ENCODE peak calls at places on chromosome 11, in nine cellular contexts. M, H, A, W, L, Q, J, U and G are unnamed samples.

GRCh38 chr11:87284306-87284705 is 246.6 kb downstream of the TMEM135 start:
- DNase-seq in W (no peak), H (no peak), L (no peak), M (no peak), J (no peak), Q (no peak), U (no peak), A (no peak), G (no peak)

GRCh38 chr11:67632175-67632981 is 2.6 kb upstream of the NUDT8 start:
- DNase-seq in Q (no peak), W (peak; percentile 92), A (no peak), H (no peak), M (no peak), U (no peak), L (no peak), J (no peak), G (peak; percentile 97)

GRCh38 chr11:30583505-30584280 is 2.5 kb downstream of the MPPED2 start:
- DNase-seq in W (no peak), A (no peak), L (no peak), M (peak; percentile 9), Q (no peak), H (no peak), U (no peak), J (no peak), G (no peak)

GRCh38 chr11:122159173-122159701 is 43.2 kb upstream of the BLID start:
- DNase-seq in L (no peak), U (peak; percentile 70), W (no peak), J (no peak), H (no peak), M (no peak), A (no peak), Q (no peak), G (no peak)

GRCh38 chr11:47426062-47426956 is at the start of gene PSMC3:
- DNase-seq in A (peak; percentile 96), H (peak; percentile 98), W (peak; percentile 99), M (peak; percentile 95), J (peak; percentile 56), L (peak; percentile 99), U (peak; percentile 97), Q (peak; percentile 99), G (peak; percentile 99)

GRCh38 chr11:2988361-2988762 is 3.8 kb downstream of the NAP1L4 start:
- DNase-seq in Q (no peak), W (no peak), M (no peak), H (no peak), U (no peak), A (no peak), J (no peak), L (no peak), G (no peak)

GRCh38 chr11:35539781-35540281 is 14.4 kb upstream of the PAMR1 start:
- DNase-seq in Q (no peak), M (no peak), W (no peak), J (no peak), L (no peak), H (no peak), U (no peak), A (no peak), G (no peak)

GRCh38 chr11:92707665-92708064 is 261.8 kb upstream of the MTNR1B start:
- DNase-seq in J (no peak), H (no peak), L (no peak), M (no peak), A (no peak), W (no peak), Q (no peak), U (peak; percentile 49), G (no peak)

GRCh38 chr11:108788565-108789199 is 123.8 kb downstream of the DDX10 start:
- DNase-seq in U (no peak), J (no peak), H (no peak), W (no peak), Q (no peak), M (no peak), L (no peak), A (no peak), G (no peak)

GRCh38 chr11:2156416-2157182 is 4.4 kb downstream of the INS start:
- DNase-seq in U (no peak), Q (peak; percentile 63), W (peak; percentile 85), J (no peak), L (peak; percentile 31), A (peak; percentile 8), H (no peak), M (peak; percentile 74), G (peak; percentile 93)

GRCh38 chr11:128597209-128597608 is 9.9 kb upstream of the ETS1 start:
- DNase-seq in J (no peak), U (no peak), Q (no peak), W (no peak), H (no peak), M (no peak), A (no peak), L (no peak), G (no peak)

GRCh38 chr11:115132829-115133228 is 371.4 kb downstream of the CADM1 start:
- DNase-seq in A (no peak), M (no peak), W (no peak), U (no peak), L (no peak), J (no peak), Q (no peak), H (no peak), G (no peak)

GRCh38 chr11:74147199-74147929 is 23.4 kb downstream of the C2CD3 start:
- DNase-seq in J (no peak), W (no peak), L (no peak), A (no peak), M (no peak), U (no peak), Q (no peak), H (no peak), G (no peak)

GRCh38 chr11:133936136-133936535 is 20.6 kb downstream of the IGSF9B start:
- DNase-seq in A (no peak), U (no peak), J (no peak), W (no peak), L (no peak), H (no peak), M (no peak), Q (no peak), G (no peak)

GRCh38 chr11:68992743-68993255 is 12.0 kb upstream of the MRGPRD start:
- DNase-seq in W (no peak), M (no peak), J (no peak), A (no peak), H (no peak), U (no peak), Q (no peak), L (no peak), G (peak; percentile 33)

GRCh38 chr11:75152651-75153553 is 2.0 kb downstream of the SLCO2B1 start:
- DNase-seq in H (no peak), M (no peak), W (no peak), J (no peak), A (no peak), Q (no peak), U (no peak), L (no peak), G (no peak)

GRCh38 chr11:4125141-4125540 is 30.5 kb downstream of the RRM1 start:
- DNase-seq in J (no peak), L (no peak), H (no peak), Q (no peak), A (no peak), W (no peak), U (no peak), M (no peak), G (no peak)

GRCh38 chr11:65425971-65426838 is 3.6 kb downstream of the NEAT1 start:
- DNase-seq in Q (peak; percentile 43), L (no peak), A (no peak), W (peak; percentile 40), M (peak; percentile 53), J (no peak), H (no peak), U (peak; percentile 42), G (peak; percentile 43)

GRCh38 chr11:117833401-117833891 is 8.9 kb upstream of the FXYD2 start:
- DNase-seq in Q (no peak), M (no peak), H (no peak), J (no peak), U (no peak), W (peak; percentile 75), L (no peak), A (peak; percentile 99), G (peak; percentile 68)

GRCh38 chr11:119483881-119484371 is 61.0 kb upstream of the THY1 start:
- DNase-seq in U (no peak), L (no peak), M (no peak), A (no peak), Q (peak; percentile 5), H (no peak), J (no peak), W (no peak), G (peak; percentile 32)

GRCh38 chr11:122186439-122187080 is 70.5 kb upstream of the BLID start:
- DNase-seq in W (no peak), A (no peak), J (peak; percentile 95), M (no peak), L (no peak), U (no peak), H (no peak), Q (no peak), G (no peak)

GRCh38 chr11:133925756-133926155 is 31.0 kb downstream of the IGSF9B start:
- DNase-seq in J (no peak), H (no peak), Q (no peak), W (no peak), U (no peak), A (no peak), L (no peak), M (no peak), G (no peak)

GRCh38 chr11:47847892-47848635 is at the start of gene NUP160:
- DNase-seq in Q (peak; percentile 84), L (peak; percentile 90), U (peak; percentile 76), W (peak; percentile 90), H (peak; percentile 89), M (peak; percentile 86), J (no peak), A (peak; percentile 70), G (peak; percentile 87)

GRCh38 chr11:76839326-76839725 is 21.4 kb upstream of the ACER3 start:
- DNase-seq in H (no peak), J (no peak), A (no peak), W (no peak), M (no peak), U (no peak), Q (no peak), L (no peak), G (no peak)

GRCh38 chr11:76524461-76524860 is 79.6 kb downstream of the EMSY start:
- DNase-seq in W (no peak), U (no peak), A (no peak), Q (no peak), H (no peak), J (no peak), M (no peak), L (no peak), G (no peak)